ENCODE peak calls at places on chromosomes 1 and 21, in six cellular contexts. J is H1, V is K562, X is sigmoid colon, M is HCT116, T is stomach. A is an unnamed sample.

GRCh38 chr1:215192306-215192705 is 109.8 kb downstream of the KCNK2 start:
- DNase-seq in J (no peak), V (no peak), X (no peak), M (no peak), T (no peak), A (no peak)

GRCh38 chr1:112849425-112849966 is 106.5 kb downstream of the SLC16A1 start:
- DNase-seq in J (peak), V (no peak), X (peak), M (no peak), T (no peak), A (no peak)

GRCh38 chr1:98964198-98964597 is 40.5 kb downstream of the PLPPR5 start:
- DNase-seq in J (no peak), V (no peak), X (no peak), M (no peak), T (no peak), A (no peak)

GRCh38 chr1:59484090-59484489 is 187.2 kb downstream of the FGGY start:
- DNase-seq in J (no peak), V (no peak), X (no peak), M (peak), T (no peak), A (no peak)

GRCh38 chr1:54649921-54650320 is 8.3 kb downstream of the MROH7 start:
- DNase-seq in J (no peak), V (peak), X (no peak), M (no peak), T (no peak), A (no peak)

GRCh38 chr1:213884942-213885341 is 102.8 kb upstream of the PROX1 start:
- DNase-seq in J (no peak), V (no peak), X (no peak), M (no peak), T (no peak), A (no peak)

GRCh38 chr1:159853417-159853816 is 9.0 kb downstream of the VSIG8 start:
- DNase-seq in J (no peak), V (no peak), X (no peak), M (no peak), T (no peak), A (no peak)

GRCh38 chr1:33914531-33914930 is 50.7 kb downstream of the HMGB4 start:
- DNase-seq in J (no peak), V (no peak), X (no peak), M (no peak), T (no peak), A (no peak)

GRCh38 chr1:92655197-92655801 is 129.6 kb downstream of the EVI5 start:
- DNase-seq in J (no peak), V (no peak), X (no peak), M (no peak), T (no peak), A (no peak)

GRCh38 chr1:183633676-183634343 is 1.8 kb downstream of the ARPC5 start:
- DNase-seq in J (no peak), V (no peak), X (no peak), M (peak), T (no peak), A (no peak)

GRCh38 chr1:29289493-29289892 is 53.2 kb downstream of the PTPRU start:
- DNase-seq in J (no peak), V (no peak), X (peak), M (no peak), T (no peak), A (no peak)

GRCh38 chr1:29395724-29396437 is 159.6 kb downstream of the PTPRU start:
- DNase-seq in J (no peak), V (no peak), X (no peak), M (no peak), T (no peak), A (no peak)

GRCh38 chr1:157438236-157439012 is 113.9 kb downstream of the FCRL5 start:
- DNase-seq in J (no peak), V (no peak), X (no peak), M (no peak), T (no peak), A (no peak)

GRCh38 chr1:205965039-205965630 is 21.9 kb upstream of the SLC26A9 start:
- DNase-seq in J (no peak), V (no peak), X (no peak), M (no peak), T (no peak), A (no peak)

GRCh38 chr1:20152599-20152930 is 13.4 kb downstream of the PLA2G2F start:
- DNase-seq in J (no peak), V (no peak), X (no peak), M (no peak), T (no peak), A (no peak)

GRCh38 chr21:29124645-29125044 is 5.8 kb upstream of the MAP3K7CL start:
- DNase-seq in J (no peak), V (no peak), X (no peak), M (no peak), T (no peak), A (no peak)

GRCh38 chr1:9787702-9788101 is 36.1 kb downstream of the CLSTN1 start:
- DNase-seq in J (no peak), V (no peak), X (peak), M (no peak), T (no peak), A (no peak)

GRCh38 chr1:27527223-27527856 is 37.4 kb upstream of the WASF2 start:
- DNase-seq in J (peak), V (peak), X (peak), M (no peak), T (no peak), A (no peak)

GRCh38 chr1:40939320-40940059 is 40.0 kb upstream of the CTPS1 start:
- DNase-seq in J (no peak), V (peak), X (peak), M (no peak), T (no peak), A (peak)

GRCh38 chr21:27362249-27362648 is 395.4 kb upstream of the ADAMTS5 start:
- DNase-seq in J (no peak), V (no peak), X (no peak), M (no peak), T (no peak), A (no peak)

GRCh38 chr1:23591460-23592208 is 32.3 kb upstream of the ID3 start:
- DNase-seq in J (no peak), V (peak), X (no peak), M (no peak), T (no peak), A (peak)

GRCh38 chr1:14733053-14733778 is 134.7 kb downstream of the KAZN start:
- DNase-seq in J (peak), V (no peak), X (no peak), M (no peak), T (no peak), A (no peak)

GRCh38 chr1:220189750-220190347 is 82.4 kb downstream of the RAB3GAP2 start:
- DNase-seq in J (no peak), V (peak), X (no peak), M (peak), T (no peak), A (no peak)

GRCh38 chr1:39683591-39684312 is 7.5 kb downstream of the HPCAL4 start:
- DNase-seq in J (peak), V (peak), X (no peak), M (no peak), T (no peak), A (no peak)

GRCh38 chr1:222464841-222465210 is 83.1 kb downstream of the HHIPL2 start:
- DNase-seq in J (peak), V (peak), X (peak), M (peak), T (peak), A (peak)

GRCh38 chr1:198497326-198498220 is 42.9 kb downstream of the ATP6V1G3 start:
- DNase-seq in J (no peak), V (no peak), X (no peak), M (no peak), T (no peak), A (peak)

GRCh38 chr1:118933051-118933781 is 54.9 kb downstream of the TBX15 start:
- DNase-seq in J (no peak), V (no peak), X (no peak), M (no peak), T (no peak), A (no peak)

GRCh38 chr21:34846601-34847112 is 177.9 kb downstream of the CLIC6 start:
- DNase-seq in J (no peak), V (no peak), X (no peak), M (peak), T (no peak), A (no peak)

GRCh38 chr1:172510479-172510878 is 22.5 kb upstream of the SUCO start:
- DNase-seq in J (no peak), V (no peak), X (no peak), M (no peak), T (no peak), A (no peak)

GRCh38 chr1:74363220-74363619 is 128.0 kb downstream of the TNNI3K start:
- DNase-seq in J (no peak), V (no peak), X (no peak), M (no peak), T (no peak), A (no peak)

GRCh38 chr1:203619091-203619780 is 7.4 kb upstream of the ATP2B4 start:
- DNase-seq in J (no peak), V (no peak), X (no peak), M (no peak), T (no peak), A (no peak)

GRCh38 chr1:201376464-201377374 is 761 bp downstream of the TNNT2 start:
- DNase-seq in J (peak), V (peak), X (no peak), M (peak), T (peak), A (no peak)
- TF ChIP-seq CTCF in J (peak), V (peak), X (no peak), M (peak), T (no peak), A (no peak)

GRCh38 chr1:21851430-21852250 is 39.6 kb downstream of the LDLRAD2 start:
- DNase-seq in J (no peak), V (no peak), X (no peak), M (no peak), T (no peak), A (no peak)
- TF ChIP-seq POLR2AphosphoS5 in J (no peak), V (no peak), X (no peak), M (no peak), T (no peak), A (no peak)

GRCh38 chr1:26278303-26278702 is 1.6 kb upstream of the SH3BGRL3 start:
- DNase-seq in J (no peak), V (no peak), X (no peak), M (no peak), T (peak), A (no peak)
- TF ChIP-seq POLR2A in J (no peak), V (no peak), X (no peak), M (no peak), T (no peak), A (no peak)

DNA sequence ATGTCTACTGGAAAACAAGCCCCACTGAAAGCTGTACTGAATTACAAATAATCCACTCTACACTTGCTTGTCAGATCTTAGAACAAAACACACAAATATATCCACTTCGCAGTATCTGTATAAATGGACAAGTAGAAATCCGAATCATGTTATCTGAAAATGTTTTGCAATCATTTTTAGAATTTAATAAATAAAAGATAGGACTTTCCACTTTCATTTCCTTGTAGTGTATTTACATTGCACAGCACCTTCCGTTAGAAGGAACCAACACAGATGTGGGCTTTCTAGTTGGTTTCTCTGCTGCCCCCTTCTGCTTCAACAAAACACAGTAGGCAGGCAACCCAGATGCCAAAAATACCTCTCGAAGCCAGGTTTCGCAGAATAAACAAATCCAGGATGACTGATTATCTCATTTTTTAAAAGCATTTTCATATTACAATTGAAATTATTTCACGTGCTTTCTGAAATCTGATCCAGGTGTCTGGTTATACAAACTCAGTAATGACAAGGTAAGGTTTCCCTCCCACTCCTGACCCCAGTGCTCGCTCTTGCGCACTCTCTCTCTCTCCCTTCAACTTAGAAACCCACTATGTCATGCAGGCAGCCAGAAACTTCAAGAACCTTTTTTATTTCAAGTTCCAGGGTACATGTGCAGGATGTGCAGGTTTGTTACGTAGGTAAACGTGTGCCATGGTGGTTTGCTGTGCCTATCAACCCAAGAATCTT is 389.9 kb downstream of the SMYD3 start:
- DNase-seq in J (no peak), V (peak), X (no peak), M (no peak), T (peak), A (no peak)
- TF ChIP-seq CTCF in J (peak), V (peak), X (peak), M (peak), T (peak), A (peak)

GRCh38 chr1:207873055-207873890 is 37.7 kb downstream of the CD34 start:
- DNase-seq in J (no peak), V (no peak), X (no peak), M (no peak), T (no peak), A (no peak)
- TF ChIP-seq POLR2AphosphoS5 in J (no peak), V (peak), X (no peak), M (no peak), T (no peak), A (no peak)

A was measured in spleen.